ENCODE peak calls at places on chromosome 5, in five cellular contexts. H is CD4-positive, CD25-positive, alpha-beta regulatory T cell; Z is activated T-helper 1 cell treated with anti-CD3 and anti-CD28 coated beads, Interleukin-2, amount 50 U/mL, for 16 hours; D is astrocyte of the cerebellum; G is CMK. R is an unnamed sample.

GRCh38 chr5:50744761-50745160 is 78.3 kb downstream of the PARP8 start:
- DNase-seq in D (peak), G (no peak), H (peak), Z (no peak), R (no peak)

GRCh38 chr5:140857987-140858240 is 2.2 kb downstream of the PCDHA10 start:
- DNase-seq in D (no peak), G (no peak), Z (no peak), H (no peak), R (no peak)

GRCh38 chr5:127645300-127645726 is 3.6 kb upstream of the CTXN3 start:
- DNase-seq in G (no peak), Z (no peak), H (no peak), D (no peak), R (no peak)

GRCh38 chr5:32683125-32683524 is 28.0 kb upstream of the NPR3 start:
- DNase-seq in Z (no peak), D (no peak), H (no peak), G (no peak), R (no peak)

GRCh38 chr5:159628703-159629102 is 287.6 kb upstream of the ADRA1B start:
- DNase-seq in D (no peak), H (no peak), Z (no peak), G (no peak), R (no peak)

GRCh38 chr5:104179057-104179456 is 616.5 kb upstream of the NUDT12 start:
- DNase-seq in H (peak), Z (no peak), D (peak), G (peak), R (peak)

GRCh38 chr5:158807-159447 is 32.4 kb upstream of the LRRC14B start:
- DNase-seq in H (no peak), D (no peak), G (no peak), Z (no peak), R (no peak)

GRCh38 chr5:80620206-80620605 is 34.2 kb upstream of the MSH3 start:
- DNase-seq in G (no peak), D (peak), Z (no peak), H (no peak), R (no peak)

GRCh38 chr5:31413030-31413812 is 118.7 kb downstream of the DROSHA start:
- DNase-seq in D (no peak), Z (no peak), G (no peak), H (no peak), R (no peak)

GRCh38 chr5:3218916-3219650 is 376.5 kb upstream of the IRX1 start:
- DNase-seq in Z (no peak), G (no peak), H (no peak), D (no peak), R (no peak)

GRCh38 chr5:175711472-175712312 is 53.8 kb downstream of the HRH2 start:
- DNase-seq in D (no peak), G (no peak), H (no peak), Z (no peak), R (no peak)

GRCh38 chr5:163619951-163620350 is 114.5 kb downstream of the MAT2B start:
- DNase-seq in Z (no peak), D (no peak), G (no peak), H (no peak), R (no peak)

GRCh38 chr5:1471997-1472963 is 27.0 kb upstream of the SLC6A3 start:
- DNase-seq in Z (no peak), D (no peak), H (no peak), G (no peak), R (no peak)

GRCh38 chr5:151695464-151695863 is 8.7 kb upstream of the SPARC start:
- DNase-seq in H (no peak), Z (no peak), D (no peak), G (no peak), R (no peak)